ENCODE peak calls at places on chromosomes 13 and 19, in six cellular contexts. K, O, F, I, U and Y are unnamed samples.

GRCh38 chr19:35608250-35608649 is 4.3 kb upstream of the HAUS5 start:
- DNase-seq in K (no peak), O (no peak), F (no peak), I (no peak), U (no peak), Y (no peak)

GRCh38 chr19:33662391-33662790 is 40.6 kb downstream of the CHST8 start:
- DNase-seq in K (no peak), O (no peak), F (no peak), I (no peak), U (no peak), Y (no peak)

GRCh38 chr13:26605845-26606244 is 48.4 kb downstream of the WASF3 start:
- DNase-seq in K (peak), O (no peak), F (no peak), I (no peak), U (no peak), Y (no peak)

GRCh38 chr13:30863231-30863630 is 42.8 kb upstream of the MEDAG start:
- DNase-seq in K (peak), O (no peak), F (no peak), I (no peak), U (no peak), Y (no peak)

GRCh38 chr13:109712187-109712601 is 74.2 kb downstream of the IRS2 start:
- DNase-seq in K (peak), O (no peak), F (no peak), I (no peak), U (no peak), Y (no peak)

GRCh38 chr19:17967258-17968051 is 548 bp downstream of the KCNN1 start:
- DNase-seq in K (no peak), O (no peak), F (peak), I (no peak), U (no peak), Y (no peak)

GRCh38 chr13:49412749-49413148 is 31.1 kb downstream of the CAB39L start:
- DNase-seq in K (no peak), O (no peak), F (peak), I (no peak), U (no peak), Y (no peak)

GRCh38 chr13:40026174-40026585 is 370.7 kb downstream of the COG6 start:
- DNase-seq in K (no peak), O (peak), F (no peak), I (no peak), U (no peak), Y (no peak)

GRCh38 chr19:58021541-58022282 is 12.1 kb upstream of the ZSCAN1 start:
- DNase-seq in K (peak), O (peak), F (peak), I (no peak), U (no peak), Y (no peak)

GRCh38 chr13:44022196-44022595 is 142.5 kb downstream of the LACC1 start:
- DNase-seq in K (no peak), O (no peak), F (no peak), I (no peak), U (no peak), Y (no peak)

GRCh38 chr19:4213116-4213515 is 16.2 kb upstream of the EBI3 start:
- DNase-seq in K (no peak), O (no peak), F (no peak), I (no peak), U (no peak), Y (no peak)

DNA sequence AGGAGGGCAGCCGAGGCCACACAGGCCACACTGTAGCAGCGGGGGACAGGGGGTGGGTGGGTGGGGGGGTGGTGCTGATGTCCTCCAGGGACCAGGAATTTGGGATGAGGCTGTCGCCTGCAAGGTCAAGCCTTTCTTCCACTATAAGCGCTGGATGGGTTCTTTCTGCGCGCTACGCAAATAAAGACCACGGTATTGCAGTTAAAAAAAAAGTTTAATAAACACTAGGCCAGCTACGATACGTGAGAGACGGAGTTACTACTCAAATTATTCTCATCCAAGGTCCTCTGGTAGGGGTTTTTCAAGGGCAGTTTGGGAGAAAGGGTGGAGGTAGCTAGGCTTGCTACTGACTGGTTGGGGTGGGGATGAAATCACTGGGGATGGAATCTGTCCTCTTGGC is 508 bp upstream of the ZNF44 start:
- DNase-seq in K (no peak), O (no peak), F (no peak), I (no peak), U (no peak), Y (no peak)
- H3K27ac ChIP-seq in K (peak), O (no peak), F (no peak), I (peak), U (peak), Y (peak)

DNA sequence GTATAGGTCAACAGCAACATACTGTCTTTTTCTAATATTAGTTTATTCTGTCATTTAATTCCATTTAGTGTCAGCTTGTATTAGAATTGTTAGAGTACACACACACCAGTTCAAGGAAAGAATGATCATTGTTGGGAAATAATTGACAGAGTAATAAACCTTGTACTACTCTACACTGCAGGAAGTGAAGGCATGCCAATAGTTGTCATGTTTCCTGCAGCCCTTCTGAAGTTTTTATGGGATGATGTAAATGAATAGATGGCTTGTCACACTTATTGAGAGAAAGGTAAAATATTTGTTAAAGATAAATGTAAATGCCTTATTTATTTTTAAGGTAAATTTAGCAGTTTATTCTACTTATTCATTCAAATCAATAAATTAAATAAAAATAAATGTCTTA is 306.9 kb upstream of the KLHL1 start:
- DNase-seq in K (no peak), O (no peak), F (no peak), I (no peak), U (no peak), Y (no peak)
- H3K27ac ChIP-seq in K (no peak), O (no peak), F (no peak), I (no peak), U (no peak), Y (no peak)

DNA sequence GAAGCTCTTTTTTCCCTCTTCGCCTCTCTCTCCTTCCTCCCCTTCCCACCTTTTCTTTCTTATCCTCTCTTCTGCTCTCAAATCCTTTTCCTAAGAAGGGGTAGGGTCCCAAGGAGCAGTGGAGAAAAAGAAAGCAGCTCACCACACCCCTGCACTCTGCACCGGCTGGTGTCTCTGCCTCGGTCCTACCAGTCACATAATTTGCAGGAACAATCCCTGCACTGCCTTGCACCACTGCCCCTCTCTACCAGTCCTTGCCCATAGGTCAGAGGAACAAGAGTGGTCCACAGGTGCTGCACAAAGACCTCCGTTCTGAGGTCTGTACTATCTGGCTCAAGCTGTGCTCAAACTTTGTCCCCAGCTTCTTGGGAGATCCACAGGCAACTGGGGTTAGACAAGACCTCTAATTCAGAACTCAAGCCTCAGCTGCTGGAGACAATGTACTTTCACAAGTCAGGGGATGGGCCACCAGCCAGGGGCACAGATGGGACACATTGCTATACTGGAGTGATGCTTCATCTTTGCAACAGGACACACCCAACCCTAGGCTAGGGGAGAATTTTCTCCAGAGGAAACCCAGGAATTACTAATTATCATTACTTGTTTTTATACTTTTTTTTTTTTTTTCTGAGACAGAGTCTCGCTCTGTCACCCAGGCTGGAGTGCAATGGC is 125.4 kb upstream of the ZNF507 start:
- DNase-seq in K (no peak), O (no peak), F (peak), I (no peak), U (no peak), Y (no peak)
- H3K27ac ChIP-seq in K (no peak), O (no peak), F (no peak), I (no peak), U (no peak), Y (no peak)

DNA sequence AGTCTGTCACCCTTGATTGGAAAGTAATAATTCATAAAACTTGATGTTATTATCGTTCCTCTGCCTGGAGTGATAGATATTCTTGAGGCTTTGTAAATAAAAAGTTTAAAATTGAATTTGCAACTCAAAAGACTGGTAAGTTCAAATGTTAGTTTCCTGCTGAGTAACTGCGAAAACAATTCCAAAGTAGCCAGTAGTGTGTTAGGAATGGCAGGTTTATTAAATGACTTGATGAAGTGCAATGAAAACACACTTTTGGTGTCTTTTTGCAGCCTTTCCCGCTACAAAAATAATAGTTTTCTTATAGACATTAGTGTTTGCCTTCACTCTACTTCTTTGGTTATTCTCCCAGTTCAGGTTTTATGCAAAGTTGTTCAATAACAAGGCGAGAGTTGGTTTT is 299.3 kb downstream of the DLEU7 start:
- DNase-seq in K (no peak), O (no peak), F (no peak), I (no peak), U (no peak), Y (no peak)
- H3K27ac ChIP-seq in K (no peak), O (peak), F (no peak), I (no peak), U (no peak), Y (no peak)

DNA sequence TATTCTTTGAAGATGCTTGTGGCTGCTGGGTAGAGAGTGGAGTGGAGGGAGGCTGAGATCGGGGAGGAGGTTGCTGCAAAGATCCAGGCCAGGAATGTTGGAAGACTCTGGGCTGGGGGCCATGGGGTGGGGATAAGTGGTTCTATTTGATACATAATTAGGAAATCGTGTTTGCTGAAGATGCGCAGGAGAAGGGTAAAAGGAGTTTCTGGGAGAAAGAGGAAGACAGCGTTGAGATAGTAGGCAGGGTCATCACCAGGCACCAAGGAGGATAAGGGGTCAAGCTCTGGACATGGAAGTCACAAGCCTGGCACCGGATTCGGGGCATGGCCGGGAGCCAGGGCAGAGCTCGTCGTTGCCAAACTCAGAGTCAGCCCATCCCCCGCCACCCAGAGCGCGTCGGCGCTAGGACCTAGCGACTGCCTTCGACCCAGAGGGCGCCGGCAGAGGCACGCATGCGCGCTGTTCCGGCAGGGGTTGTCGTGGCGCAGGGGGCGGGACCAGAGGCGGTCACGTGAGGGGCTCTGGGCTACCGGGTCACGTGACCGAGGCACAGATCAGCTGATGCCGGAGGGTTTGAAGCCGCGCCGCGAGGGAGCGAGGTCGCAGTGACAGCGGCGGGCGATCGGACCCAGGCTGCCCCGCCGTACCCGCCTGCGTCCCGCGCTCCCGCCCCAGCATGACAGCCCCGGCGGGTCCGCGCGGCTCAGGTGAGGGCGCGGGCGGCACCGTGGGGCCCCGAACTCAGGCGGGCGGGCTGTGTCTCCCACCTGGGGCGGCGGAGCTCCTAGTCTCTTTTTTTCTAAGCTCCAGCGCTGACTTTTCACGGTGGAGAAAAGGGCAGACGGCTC is at the start of gene MCOLN1:
- DNase-seq in K (peak), O (peak), F (peak), I (peak), U (peak), Y (peak)
- H3K27ac ChIP-seq in K (no peak), O (peak), F (no peak), I (no peak), U (peak), Y (peak)

GRCh38 chr13:76421011-76421410 is 465.2 kb downstream of the KCTD12 start:
- DNase-seq in K (no peak), O (no peak), F (no peak), I (no peak), U (no peak), Y (no peak)

DNA sequence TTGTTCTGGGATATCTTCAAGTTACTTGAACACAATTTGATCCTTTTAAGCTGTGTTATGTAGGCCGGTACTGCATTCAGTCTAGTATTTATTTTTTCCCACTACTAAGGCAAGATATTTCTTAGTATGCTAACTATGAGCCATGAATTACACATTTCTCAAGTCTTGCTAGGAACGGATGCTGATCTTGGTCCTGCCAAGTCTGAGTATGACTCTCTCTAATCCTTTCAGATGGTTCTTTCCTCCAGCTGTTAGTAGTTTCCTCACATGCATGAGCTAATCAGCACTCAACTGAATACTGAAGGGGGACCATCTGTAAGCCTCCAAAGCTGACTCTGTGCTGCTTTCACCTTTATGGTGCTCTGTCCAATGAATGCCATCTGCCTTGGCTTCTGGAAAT is 460.3 kb downstream of the KCTD12 start:
- DNase-seq in K (peak), O (peak), F (no peak), I (no peak), U (no peak), Y (no peak)
- H3K27ac ChIP-seq in K (no peak), O (no peak), F (no peak), I (no peak), U (no peak), Y (no peak)